ENCODE peak calls at places on chromosome 9, in five cellular contexts. U is H9, T is IMR-90, Y is trophoblast cell, O is mesenchymal stem cell. B is an unnamed sample. For H3K27me3, the result is how much of the 10 kb centered on the place peaks cover.

GRCh38 chr9:81737871-81738507 is 48.6 kb upstream of the TLE1 start:
- DNase-seq in U (no peak), T (peak), Y (peak), O (peak), B (peak)

GRCh38 chr9:29830815-29831214 is 2257.5 kb upstream of the C9orf72 start:
- DNase-seq in U (peak), O (peak), T (no peak), Y (no peak), B (peak)

GRCh38 chr9:85024374-85024773 is 354.8 kb downstream of the NTRK2 start:
- DNase-seq in U (no peak), O (no peak), Y (no peak), T (no peak), B (no peak)

GRCh38 chr9:98230354-98230753 is 25.1 kb downstream of the TBC1D2 start:
- DNase-seq in Y (peak), O (no peak), T (no peak), U (no peak), B (no peak)

GRCh38 chr9:106861585-106862114 is 1.3 kb upstream of the ZNF462 start:
- DNase-seq in O (no peak), U (no peak), T (no peak), Y (no peak), B (peak)

GRCh38 chr9:14710804-14711203 is 11.7 kb downstream of the CER1 start:
- DNase-seq in U (no peak), Y (peak), T (peak), O (peak), B (no peak)

GRCh38 chr9:82903503-82903902 is 159.4 kb downstream of the RASEF start:
- DNase-seq in Y (no peak), U (no peak), O (peak), T (no peak), B (no peak)

GRCh38 chr9:89885156-89885555 is 280.3 kb downstream of the GADD45G start:
- DNase-seq in O (no peak), U (peak), Y (no peak), T (no peak), B (no peak)

GRCh38 chr9:129682381-129682780 is 16.9 kb downstream of the PRRX2 start:
- DNase-seq in U (no peak), Y (no peak), T (no peak), O (no peak), B (no peak)

GRCh38 chr9:29211681-29212589 is 1638.7 kb upstream of the C9orf72 start:
- DNase-seq in U (peak), T (no peak), Y (no peak), O (peak), B (peak)

GRCh38 chr9:105114318-105114717 is 130.1 kb upstream of the SLC44A1 start:
- DNase-seq in U (no peak), T (no peak), O (no peak), Y (no peak), B (no peak)

GRCh38 chr9:89695441-89695891 is 90.7 kb downstream of the GADD45G start:
- DNase-seq in Y (no peak), U (peak), T (no peak), O (no peak), B (peak)

GRCh38 chr9:125989524-125990180 is 242.5 kb downstream of the PBX3 start:
- DNase-seq in U (no peak), Y (no peak), T (no peak), O (no peak), B (no peak)

GRCh38 chr9:79764377-79764776 is 192.6 kb downstream of the TLE4 start:
- DNase-seq in U (no peak), Y (peak), T (peak), O (peak), B (peak)

GRCh38 chr9:129414377-129415021 is 206.4 kb downstream of the C9orf50 start:
- DNase-seq in O (peak), T (peak), U (no peak), Y (peak), B (no peak)

GRCh38 chr9:14992025-14992424 is 81.8 kb upstream of the FREM1 start:
- DNase-seq in Y (no peak), U (no peak), O (no peak), T (no peak), B (no peak)

GRCh38 chr9:71910602-71911060 is 362 bp downstream of the ABHD17B start:
- DNase-seq in T (no peak), U (no peak), O (no peak), Y (peak), B (no peak)

GRCh38 chr9:120792898-120793765 is at the start of gene FBXW2:
- DNase-seq in O (peak), U (peak), Y (peak), T (peak), B (peak)
- H3K4ac ChIP-seq in O (peak), U (no peak), Y (peak), T (peak), B (no peak)

DNA sequence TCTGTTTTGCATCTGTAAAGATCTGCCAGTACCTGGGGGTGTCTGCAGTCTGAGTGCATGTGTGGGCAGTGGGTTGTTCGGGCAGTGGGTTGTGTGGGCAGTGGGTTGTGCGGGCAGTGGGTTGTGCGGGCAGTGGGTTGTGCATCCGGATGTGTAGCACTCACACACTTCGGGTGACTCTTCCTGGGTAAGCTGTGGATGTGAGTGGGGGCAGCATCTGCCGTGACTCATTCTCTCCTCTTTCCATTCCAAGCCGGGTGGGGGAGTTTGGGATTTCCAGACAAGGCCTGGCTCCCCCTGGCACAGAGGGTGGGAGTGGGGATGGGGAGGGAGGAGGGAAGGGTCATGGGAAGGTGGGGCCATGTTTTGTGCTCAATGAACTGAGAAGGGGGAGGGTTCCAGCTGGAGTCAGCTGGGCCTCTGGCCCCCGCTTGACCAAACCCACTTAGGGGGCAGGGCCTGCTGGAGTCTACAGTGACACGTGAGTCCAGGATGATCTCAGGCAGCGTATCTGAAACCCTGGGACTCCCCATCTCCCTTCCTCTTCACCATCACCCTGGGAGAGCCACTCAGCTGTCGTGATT is 8.3 kb downstream of the CRB2 start:
- DNase-seq in O (peak), T (peak), U (no peak), Y (no peak), B (no peak)
- H3K27me3 ChIP-seq in O (under half), T (under half), U (under half), Y (under half), B (under half)

DNA sequence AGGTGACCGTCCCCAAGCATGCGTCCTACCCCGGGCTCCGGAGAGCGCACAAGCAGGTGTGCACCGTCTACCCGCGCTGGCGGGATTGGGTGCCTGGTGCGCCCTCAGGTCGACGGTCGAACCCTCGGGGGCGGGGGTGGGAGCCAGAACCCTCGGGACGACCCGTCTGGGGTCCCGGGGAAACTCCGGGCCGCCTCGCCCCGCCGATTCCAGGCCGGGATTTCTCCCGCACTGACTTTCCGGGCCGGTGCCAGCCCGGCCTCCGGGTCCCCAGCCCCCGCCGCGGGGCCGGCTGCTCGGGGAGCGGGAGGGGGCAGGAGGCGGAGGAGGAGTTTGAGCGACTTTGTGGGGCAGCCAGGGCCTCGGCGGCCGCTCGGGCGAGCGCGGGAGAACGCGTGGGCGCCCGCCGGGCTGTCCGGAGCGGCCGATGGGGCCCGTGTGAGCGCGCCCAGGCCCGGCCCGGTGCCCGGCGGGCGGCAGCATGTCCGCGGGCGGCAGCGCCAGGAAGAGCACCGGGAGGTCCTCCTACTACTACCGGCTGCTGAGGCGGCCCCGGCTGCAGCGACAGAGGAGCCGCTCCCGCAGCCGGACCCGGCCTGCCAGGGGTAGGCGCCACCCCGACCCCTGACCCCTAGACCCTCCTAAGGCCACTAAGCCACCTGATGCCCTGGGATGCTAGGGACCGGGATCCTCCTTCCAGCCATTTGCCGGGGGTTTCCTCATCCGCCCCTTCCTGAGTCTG is at the start of gene DAB2IP:
- DNase-seq in T (peak), U (peak), O (peak), Y (no peak), B (peak)
- H3K4ac ChIP-seq in T (peak), U (no peak), O (no peak), Y (peak), B (peak)

DNA sequence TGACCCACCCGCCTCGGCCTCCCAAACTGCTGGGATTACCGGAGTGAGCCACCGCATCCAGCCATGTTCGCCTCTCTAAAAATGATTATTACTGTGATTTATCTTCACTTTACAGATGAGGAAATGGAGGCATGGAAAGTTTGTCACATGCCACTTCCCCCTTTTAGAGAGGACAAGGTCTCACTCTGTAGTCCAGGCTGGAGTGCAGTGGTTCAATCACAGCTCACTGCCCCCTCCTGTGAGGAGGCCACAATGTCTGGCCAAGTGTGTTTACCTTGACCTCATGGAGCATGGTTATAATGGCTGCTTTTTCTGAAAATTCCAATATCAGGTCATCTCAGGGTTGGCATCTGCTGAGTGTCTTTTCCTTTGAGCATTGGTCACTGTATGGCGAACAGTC is 6.7 kb downstream of the PRRT1B start:
- DNase-seq in T (no peak), O (no peak), Y (no peak), U (no peak), B (no peak)
- H3K27me3 ChIP-seq in T (half or more), O (half or more), Y (under half), U (under half), B (under half)

DNA sequence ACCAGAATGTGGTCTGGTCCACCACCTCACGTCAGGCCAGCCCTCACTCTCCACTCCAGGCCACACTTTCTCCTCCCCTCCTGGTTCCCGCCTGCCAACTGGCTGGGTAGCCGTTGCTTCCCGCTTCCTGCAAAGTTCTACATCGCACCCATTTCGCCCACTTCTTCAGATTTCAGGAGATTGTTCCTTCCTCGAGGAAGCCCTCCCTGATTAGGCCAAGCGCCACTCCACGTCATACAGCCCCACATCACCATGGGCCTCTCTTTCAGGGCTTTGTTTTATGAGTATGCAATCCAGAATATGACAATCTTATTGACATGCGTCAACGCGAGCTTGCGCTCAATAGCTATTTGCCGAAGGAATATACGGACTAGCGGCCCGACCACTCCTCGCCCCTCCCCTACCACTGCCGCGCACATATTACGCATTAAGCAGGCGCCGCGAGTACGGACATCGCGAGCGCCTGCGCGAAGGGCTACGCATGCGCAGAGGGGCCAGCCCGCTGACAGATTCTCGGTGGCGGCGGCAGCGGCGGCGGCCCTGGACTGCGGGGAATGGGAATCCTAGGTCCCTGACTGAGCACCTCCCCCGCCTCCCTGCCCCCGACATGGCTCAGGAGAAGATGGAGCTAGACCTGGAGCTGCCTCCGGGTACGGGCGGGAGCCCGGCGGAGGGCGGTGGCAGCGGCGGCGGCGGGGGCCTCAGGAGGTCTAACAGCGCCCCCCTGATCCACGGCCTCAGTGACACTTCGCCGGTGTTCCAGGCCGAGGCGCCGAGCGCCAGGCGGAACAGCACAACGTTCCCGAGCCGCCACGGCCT is 74.7 kb downstream of the PIP5K1B start:
- DNase-seq in U (peak), O (peak), T (peak), Y (peak), B (peak)
- H3K4ac ChIP-seq in U (no peak), O (peak), T (peak), Y (peak), B (no peak)